ENCODE peak calls at places on chromosomes 1 and 21, in eight cellular contexts. Z is astrocyte, X is bronchial epithelial cell, R is neural progenitor cell, I is IMR-90, F is stomach, J is lower leg skin, Y is heart right ventricle. U is an unnamed sample.

GRCh38 chr21:37496972-37497371 is 130.4 kb downstream of the DYRK1A start:
- DNase-seq in Z (no peak), X (no peak), R (no peak), I (no peak), F (no peak), J (no peak), Y (no peak), U (no peak)

GRCh38 chr1:24664507-24665033 is 21.5 kb downstream of the SRRM1 start:
- DNase-seq in Z (no peak), X (no peak), R (no peak), I (no peak), F (no peak), J (no peak), Y (no peak), U (no peak)

GRCh38 chr1:220983877-220984635 is 104.8 kb downstream of the HLX start:
- DNase-seq in Z (no peak), X (no peak), R (peak), I (no peak), F (no peak), J (no peak), Y (no peak), U (peak)

GRCh38 chr1:104380003-104380402 is 630.3 kb downstream of the AMY1C start:
- DNase-seq in Z (no peak), X (no peak), R (no peak), I (no peak), F (no peak), J (no peak), Y (no peak), U (no peak)

GRCh38 chr1:2523191-2523890 is 3.1 kb downstream of the PANK4 start:
- DNase-seq in Z (no peak), X (peak), R (no peak), I (peak), F (no peak), J (no peak), Y (no peak), U (no peak)

GRCh38 chr1:27509127-27510080 is 19.4 kb upstream of the WASF2 start:
- DNase-seq in Z (no peak), X (peak), R (no peak), I (no peak), F (no peak), J (no peak), Y (no peak), U (no peak)

GRCh38 chr21:29104239-29104708 is 26.2 kb upstream of the MAP3K7CL start:
- DNase-seq in Z (peak), X (peak), R (peak), I (peak), F (no peak), J (no peak), Y (no peak), U (no peak)

GRCh38 chr1:155250633-155251449 is 4.4 kb downstream of the ENTREP3 start:
- DNase-seq in Z (peak), X (peak), R (peak), I (peak), F (peak), J (peak), Y (peak), U (peak)

GRCh38 chr1:230283678-230284077 is 142.5 kb downstream of the PGBD5 start:
- DNase-seq in Z (no peak), X (no peak), R (no peak), I (no peak), F (no peak), J (no peak), Y (no peak), U (no peak)

GRCh38 chr1:211359876-211360275 is 33.2 kb downstream of the TRAF5 start:
- DNase-seq in Z (peak), X (peak), R (no peak), I (no peak), F (no peak), J (no peak), Y (no peak), U (no peak)

GRCh38 chr1:205458777-205459566 is 3.1 kb upstream of the BLACAT1 start:
- DNase-seq in Z (peak), X (peak), R (peak), I (peak), F (no peak), J (no peak), Y (no peak), U (peak)

GRCh38 chr1:229378586-229379442 is 36.0 kb upstream of the CCSAP start:
- DNase-seq in Z (no peak), X (no peak), R (peak), I (no peak), F (no peak), J (no peak), Y (no peak), U (no peak)

GRCh38 chr1:2127181-2128145 is 67.1 kb downstream of the FAAP20 start:
- DNase-seq in Z (no peak), X (no peak), R (no peak), I (no peak), F (no peak), J (no peak), Y (no peak), U (no peak)

GRCh38 chr1:247496581-247497285 is 38.8 kb upstream of the OR2B11 start:
- DNase-seq in Z (no peak), X (no peak), R (no peak), I (no peak), F (no peak), J (no peak), Y (no peak), U (no peak)

GRCh38 chr1:39657923-39658485 is 13.9 kb downstream of the NT5C1A start:
- DNase-seq in Z (peak), X (peak), R (peak), I (peak), F (peak), J (no peak), Y (peak), U (peak)

GRCh38 chr1:213082778-213083445 is 31.9 kb downstream of the RPS6KC1 start:
- DNase-seq in Z (no peak), X (peak), R (no peak), I (no peak), F (no peak), J (no peak), Y (no peak), U (no peak)

GRCh38 chr1:46830665-46831322 is 31.9 kb downstream of the CYP4B1 start:
- DNase-seq in Z (no peak), X (peak), R (no peak), I (no peak), F (no peak), J (no peak), Y (no peak), U (no peak)

GRCh38 chr21:37546949-37547614 is 180.5 kb downstream of the DYRK1A start:
- DNase-seq in Z (peak), X (no peak), R (no peak), I (no peak), F (no peak), J (no peak), Y (no peak), U (peak)

GRCh38 chr1:92310185-92310597 is 11.3 kb downstream of the RPAP2 start:
- DNase-seq in Z (no peak), X (peak), R (peak), I (peak), F (no peak), J (no peak), Y (no peak), U (no peak)

GRCh38 chr1:224182057-224182865 is 779 bp upstream of the DEGS1 start:
- DNase-seq in Z (no peak), X (peak), R (no peak), I (no peak), F (peak), J (no peak), Y (no peak), U (no peak)

GRCh38 chr1:156668801-156669637 is 8.2 kb downstream of the NES start:
- DNase-seq in Z (no peak), X (no peak), R (peak), I (no peak), F (no peak), J (no peak), Y (no peak), U (no peak)

GRCh38 chr1:1050577-1051052 is 23.5 kb downstream of the RNF223 start:
- DNase-seq in Z (no peak), X (no peak), R (no peak), I (no peak), F (peak), J (no peak), Y (peak), U (no peak)

GRCh38 chr1:116957646-116958045 is 43.9 kb upstream of the CD101 start:
- DNase-seq in Z (no peak), X (no peak), R (no peak), I (no peak), F (no peak), J (no peak), Y (no peak), U (no peak)

GRCh38 chr1:156060937-156061636 is at the start of gene RAB25:
- DNase-seq in Z (no peak), X (peak), R (peak), I (no peak), F (peak), J (peak), Y (no peak), U (no peak)

GRCh38 chr1:186214816-186215215 is 160.2 kb downstream of the TPR start:
- DNase-seq in Z (no peak), X (no peak), R (no peak), I (peak), F (no peak), J (no peak), Y (no peak), U (no peak)

GRCh38 chr1:30731806-30732276 is 8.5 kb upstream of the MATN1 start:
- DNase-seq in Z (no peak), X (no peak), R (no peak), I (no peak), F (no peak), J (no peak), Y (no peak), U (no peak)

GRCh38 chr1:215393476-215393875 is 173.6 kb upstream of the KCTD3 start:
- DNase-seq in Z (no peak), X (no peak), R (no peak), I (no peak), F (no peak), J (no peak), Y (no peak), U (no peak)

GRCh38 chr1:47696911-47697441 is 259.1 kb downstream of the FOXD2 start:
- DNase-seq in Z (no peak), X (no peak), R (no peak), I (no peak), F (no peak), J (no peak), Y (no peak), U (no peak)

GRCh38 chr21:22758478-22758877 is 1760.3 kb downstream of the NCAM2 start:
- DNase-seq in Z (no peak), X (peak), R (no peak), I (no peak), F (no peak), J (no peak), Y (no peak), U (no peak)

GRCh38 chr1:5165747-5166146 is 511.3 kb downstream of the AJAP1 start:
- DNase-seq in Z (no peak), X (no peak), R (no peak), I (no peak), F (no peak), J (no peak), Y (no peak), U (no peak)

GRCh38 chr1:5164155-5164554 is 509.7 kb downstream of the AJAP1 start:
- DNase-seq in Z (no peak), X (no peak), R (no peak), I (no peak), F (no peak), J (no peak), Y (no peak), U (no peak)

GRCh38 chr1:5156416-5156815 is 502.0 kb downstream of the AJAP1 start:
- DNase-seq in Z (no peak), X (no peak), R (no peak), I (no peak), F (no peak), J (no peak), Y (no peak), U (no peak)

GRCh38 chr1:5161372-5161771 is 507.0 kb downstream of the AJAP1 start:
- DNase-seq in Z (no peak), X (no peak), R (peak), I (no peak), F (no peak), J (no peak), Y (no peak), U (no peak)
- TF ChIP-seq CTCF in Z (no peak), X (no peak), R (peak), I (no peak), F (no peak), J (no peak), Y (no peak), U (no peak)

GRCh38 chr21:41589131-41589530 is 81.2 kb upstream of the TMPRSS2 start:
- DNase-seq in Z (no peak), X (no peak), R (no peak), I (no peak), F (peak), J (no peak), Y (no peak), U (no peak)
- TF ChIP-seq CTCF in Z (no peak), X (no peak), R (no peak), I (no peak), F (no peak), J (no peak), Y (no peak), U (no peak)

GRCh38 chr21:32381571-32381970 is 11.2 kb downstream of the URB1 start:
- DNase-seq in Z (peak), X (no peak), R (no peak), I (no peak), F (no peak), J (no peak), Y (no peak), U (no peak)

GRCh38 chr21:32386195-32386870 is 6.5 kb downstream of the URB1 start:
- DNase-seq in Z (no peak), X (peak), R (no peak), I (no peak), F (peak), J (no peak), Y (peak), U (no peak)

GRCh38 chr21:32380940-32381339 is 11.9 kb downstream of the URB1 start:
- DNase-seq in Z (no peak), X (no peak), R (no peak), I (no peak), F (no peak), J (no peak), Y (no peak), U (no peak)

GRCh38 chr21:32382108-32382601 is 10.7 kb downstream of the URB1 start:
- DNase-seq in Z (peak), X (peak), R (no peak), I (peak), F (no peak), J (no peak), Y (no peak), U (no peak)

DNA sequence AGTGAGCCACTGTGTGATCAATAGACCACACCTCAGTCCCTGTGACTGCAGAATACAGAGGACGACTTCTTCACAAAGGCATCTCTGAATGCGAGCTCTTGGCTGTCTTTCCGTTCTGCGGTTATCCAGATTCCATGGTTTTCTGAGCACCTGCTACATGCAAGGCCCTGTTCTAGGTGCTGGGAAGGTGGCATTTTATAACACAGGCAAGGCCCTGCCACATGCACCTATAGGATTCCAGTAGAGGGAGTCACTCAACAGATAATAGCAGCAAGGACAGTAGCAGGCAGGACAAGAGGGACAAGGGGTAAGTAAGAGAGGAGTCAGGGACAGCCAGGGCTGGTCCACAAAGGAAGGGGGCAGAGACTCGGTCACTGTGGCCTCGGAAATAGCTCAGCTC is 9.0 kb downstream of the URB1 start:
- DNase-seq in Z (no peak), X (no peak), R (no peak), I (no peak), F (no peak), J (no peak), Y (no peak), U (no peak)
- TF ChIP-seq CTCF in Z (no peak), X (peak), R (peak), I (no peak), F (no peak), J (no peak), Y (peak), U (no peak)

DNA sequence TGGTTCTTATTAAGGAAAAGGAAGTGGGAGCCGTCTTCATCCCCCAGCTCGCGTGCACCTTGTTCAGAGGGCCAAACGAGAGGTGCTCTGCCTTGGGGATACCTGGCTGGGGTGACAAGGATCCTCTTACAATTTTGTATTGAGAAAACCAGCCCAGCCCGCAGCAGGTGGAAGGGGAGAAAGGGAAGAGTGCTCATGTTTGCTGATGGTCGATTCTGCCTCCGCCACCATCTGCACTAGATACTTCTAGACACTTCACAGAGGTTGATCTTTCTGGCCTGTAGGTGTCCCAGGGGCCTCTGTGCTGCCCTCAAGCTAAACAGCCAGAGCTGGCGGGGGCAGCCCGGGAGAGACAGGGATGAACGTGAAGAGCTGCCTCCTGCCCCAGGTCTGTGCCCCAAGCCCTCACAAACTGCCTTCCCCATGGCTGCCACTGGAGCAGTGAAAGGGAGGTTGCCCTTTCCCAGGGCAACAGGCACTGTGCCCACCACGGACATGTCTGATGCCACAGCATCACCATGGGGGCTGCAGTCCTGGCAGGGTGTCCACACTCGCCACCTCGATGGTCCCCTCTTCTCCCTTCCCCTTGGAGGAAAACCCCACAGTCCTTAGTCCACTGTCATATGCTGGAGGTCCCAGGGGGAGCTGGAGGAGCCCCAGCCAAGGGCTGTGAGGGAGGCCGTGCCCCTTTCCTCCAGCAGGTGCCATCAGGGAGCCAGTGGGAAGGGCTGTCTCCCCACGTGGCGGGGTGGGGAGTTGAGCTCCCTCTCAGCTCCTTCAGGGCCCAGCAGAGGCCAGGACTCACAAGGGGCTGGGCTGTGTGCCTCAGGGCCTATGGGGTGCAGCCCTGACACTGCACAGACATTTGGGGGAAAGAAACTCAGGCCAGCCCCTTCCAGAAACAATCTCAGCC is 8.1 kb downstream of the ADPRS start:
- DNase-seq in Z (no peak), X (no peak), R (peak), I (peak), F (no peak), J (no peak), Y (no peak), U (peak)
- TF ChIP-seq CTCF in Z (peak), X (peak), R (peak), I (peak), F (no peak), J (no peak), Y (no peak), U (no peak)

GRCh38 chr1:184982002-184982954 is 8.0 kb upstream of the NIBAN1 start:
- DNase-seq in Z (peak), X (peak), R (peak), I (peak), F (peak), J (peak), Y (peak), U (peak)
- TF ChIP-seq CTCF in Z (peak), X (peak), R (peak), I (peak), F (no peak), J (peak), Y (peak), U (peak)

GRCh38 chr21:42990251-42990650 is 15.9 kb downstream of the PKNOX1 start:
- DNase-seq in Z (no peak), X (no peak), R (no peak), I (no peak), F (no peak), J (no peak), Y (no peak), U (no peak)
- TF ChIP-seq CTCF in Z (no peak), X (no peak), R (no peak), I (no peak), F (no peak), J (no peak), Y (no peak), U (no peak)

DNA sequence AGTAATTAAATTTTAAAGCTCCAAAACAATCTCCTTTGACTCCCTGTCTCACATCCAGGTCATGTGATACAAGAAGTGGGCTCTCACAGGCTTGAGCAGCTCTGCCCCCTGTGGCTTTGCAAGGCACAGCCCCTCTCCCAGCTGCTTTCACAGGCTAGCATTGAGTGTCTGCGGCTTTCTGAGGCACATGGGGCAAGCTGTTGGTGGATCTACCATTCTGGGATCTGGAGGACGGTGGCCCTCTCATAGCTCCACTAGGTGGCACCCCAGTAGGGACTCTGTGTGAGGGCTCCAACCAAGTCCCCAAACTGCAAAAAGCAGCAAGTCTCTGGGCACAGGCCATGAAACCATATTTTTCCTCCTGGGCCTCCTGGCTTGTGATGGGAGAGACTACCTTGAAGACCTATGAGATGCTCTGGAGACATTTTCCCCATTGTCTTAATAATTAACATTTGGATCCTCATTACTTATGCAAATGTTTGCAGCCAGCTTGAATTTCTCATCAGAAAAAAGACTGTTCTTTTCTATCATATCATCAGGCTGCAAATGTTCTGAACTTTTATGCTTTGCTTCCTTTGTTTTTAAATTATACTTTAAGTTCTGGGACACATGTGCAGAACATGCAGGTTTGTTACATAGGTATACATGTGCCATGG is 554.1 kb upstream of the OLFM3 start:
- DNase-seq in Z (no peak), X (peak), R (peak), I (peak), F (no peak), J (no peak), Y (no peak), U (peak)
- TF ChIP-seq CTCF in Z (no peak), X (peak), R (peak), I (peak), F (no peak), J (no peak), Y (no peak), U (no peak)

DNA sequence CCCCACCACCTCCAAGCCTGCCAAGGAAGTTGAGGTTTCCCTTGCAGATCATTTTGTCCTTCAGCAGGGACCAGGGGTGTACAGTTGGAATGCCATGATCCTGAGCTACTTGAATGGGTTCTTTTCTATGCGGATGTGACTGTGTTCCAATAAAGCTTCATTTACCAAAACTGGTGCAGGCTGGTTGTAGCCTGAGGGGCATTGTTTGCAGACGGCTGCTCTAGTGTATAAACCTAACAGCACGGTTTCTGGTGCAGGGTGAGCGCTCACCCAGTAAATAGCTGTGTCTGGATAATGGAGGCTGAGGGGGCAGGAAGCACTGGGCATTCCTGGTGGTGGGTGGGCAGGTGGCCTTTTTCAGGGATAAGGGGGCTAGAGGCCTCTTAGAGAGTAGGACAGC is 72.7 kb upstream of the ACTL8 start:
- DNase-seq in Z (no peak), X (no peak), R (peak), I (no peak), F (no peak), J (no peak), Y (no peak), U (no peak)
- TF ChIP-seq CTCF in Z (no peak), X (no peak), R (no peak), I (no peak), F (no peak), J (no peak), Y (no peak), U (no peak)